ENCODE peak calls at places on chromosomes 4 and X, in nine cellular contexts. T is upper lobe of right lung; B is head of caudate nucleus; A is stimulated activated CD8-positive, alpha-beta memory T cell treated with anti-CD3 and anti-CD28 coated beads, Interleukin-2, amount 100 ng/mL, for 48 hours; N is colonic mucosa; Z is AG08396; K is dermis blood vessel endothelial cell; I is RWPE1; L is HFF-Myc. F is an unnamed sample.

GRCh38 chrX:37302569-37302968 is 46.6 kb upstream of the PRRG1 start:
- DNase-seq in Z (peak; percentile 16), B (no peak), T (no peak), K (peak; percentile 69), I (peak; percentile 7), A (no peak), N (no peak), L (no peak), F (peak; percentile 4)

GRCh38 chrX:78658851-78659744 is at the start of gene RTL3:
- DNase-seq in A (no peak), N (no peak), Z (peak; percentile 35), T (no peak), B (no peak), L (no peak), K (peak; percentile 21), I (no peak), F (no peak)

GRCh38 chr4:26238426-26238781 is 82.4 kb upstream of the RBPJ start:
- DNase-seq in B (no peak), I (no peak), N (peak; percentile 55), T (no peak), L (no peak), A (no peak), Z (no peak), K (no peak), F (no peak)

GRCh38 chr4:76535603-76536380 is 100.8 kb downstream of the SHROOM3 start:
- DNase-seq in B (no peak), Z (peak; percentile 18), K (no peak), A (no peak), I (no peak), N (peak; percentile 33), L (peak; percentile 20), T (no peak), F (no peak)

GRCh38 chr4:73998040-73999011 is at the start of gene CXCL5:
- DNase-seq in B (peak; percentile 33), K (peak; percentile 52), A (no peak), T (peak; percentile 78), N (no peak), I (no peak), L (no peak), Z (peak; percentile 15), F (no peak)

GRCh38 chr4:140609548-140610425 is 41.0 kb upstream of the UCP1 start:
- DNase-seq in N (no peak), I (peak; percentile 66), B (no peak), Z (peak; percentile 71), K (peak; percentile 77), T (no peak), L (peak; percentile 36), A (no peak), F (peak; percentile 61)

GRCh38 chr4:54363037-54363436 is 133.9 kb downstream of the PDGFRA start:
- DNase-seq in L (no peak), B (no peak), N (no peak), A (no peak), K (no peak), T (no peak), Z (no peak), I (no peak), F (no peak)

GRCh38 chr4:73701116-73701515 is 39.3 kb upstream of the CXCL8 start:
- DNase-seq in T (no peak), A (no peak), N (no peak), I (no peak), B (no peak), L (no peak), Z (no peak), K (no peak), F (no peak)

GRCh38 chr4:99404595-99405287 is 30.4 kb downstream of the ADH7 start:
- DNase-seq in Z (peak; percentile 68), I (peak; percentile 72), B (no peak), A (no peak), K (peak; percentile 41), L (peak; percentile 83), T (no peak), N (no peak), F (no peak)

GRCh38 chr4:1253831-1254230 is 4.9 kb upstream of the CTBP1 start:
- DNase-seq in K (no peak), A (no peak), Z (no peak), N (no peak), L (no peak), B (no peak), T (no peak), I (no peak), F (no peak)

GRCh38 chrX:37380920-37381319 is 31.8 kb downstream of the PRRG1 start:
- DNase-seq in I (peak; percentile 42), L (peak; percentile 21), T (no peak), B (no peak), A (no peak), K (peak; percentile 89), N (peak; percentile 32), Z (peak; percentile 19), F (no peak)